ENCODE peak calls at places on chromosome 5, in eight cellular contexts. J is NCI-H446 treated with DMSO at 0.1 percent for 48 hours; H is A549; Z is hippocampal formation; K is stimulated activated CD4-positive, alpha-beta T cell treated with anti-CD3 and anti-CD28 coated beads, TNF-alpha, amount 100 ng/mL, for 48 hours; U is C1 segment of cervical spinal cord; O is amygdala; P is skeletal muscle cell. I is an unnamed sample.

GRCh38 chr5:123170816-123171345 is 81.8 kb downstream of the PRDM6 start:
- DNase-seq in J (no peak), H (no peak), Z (no peak), K (no peak), U (no peak), O (no peak), P (no peak), I (no peak)

GRCh38 chr5:59621477-59621876 is 272.0 kb downstream of the PDE4D start:
- DNase-seq in J (no peak), H (no peak), Z (no peak), K (no peak), U (no peak), O (no peak), P (no peak), I (no peak)

GRCh38 chr5:78405820-78406750 is 45.7 kb downstream of the SCAMP1 start:
- DNase-seq in J (no peak), H (peak; percentile 54), Z (no peak), K (no peak), U (no peak), O (no peak), P (peak; percentile 4), I (no peak)

GRCh38 chr5:127563133-127563532 is 45.7 kb downstream of the PRRC1 start:
- DNase-seq in J (no peak), H (no peak), Z (no peak), K (no peak), U (no peak), O (no peak), P (no peak), I (no peak)

GRCh38 chr5:96995419-96995818 is 59.5 kb downstream of the LNPEP start:
- DNase-seq in J (no peak), H (no peak), Z (no peak), K (no peak), U (no peak), O (no peak), P (no peak), I (no peak)

GRCh38 chr5:139389701-139390638 is at the start of gene MZB1:
- DNase-seq in J (no peak), H (no peak), Z (no peak), K (peak; percentile 40), U (no peak), O (no peak), P (no peak), I (no peak)

GRCh38 chr5:173334808-173335207 is 6.6 kb upstream of the STC2 start:
- DNase-seq in J (no peak), H (no peak), Z (no peak), K (no peak), U (no peak), O (no peak), P (no peak), I (no peak)

GRCh38 chr5:463952-464351 is 21.0 kb downstream of the EXOC3 start:
- DNase-seq in J (no peak), H (no peak), Z (no peak), K (no peak), U (no peak), O (no peak), P (no peak), I (no peak)

GRCh38 chr5:131538177-131538593 is 96.8 kb downstream of the RAPGEF6 start:
- DNase-seq in J (no peak), H (peak; percentile 40), Z (no peak), K (no peak), U (no peak), O (no peak), P (peak; percentile 39), I (no peak)

GRCh38 chr5:40754381-40755092 is 1.2 kb downstream of the TTC33 start:
- DNase-seq in J (no peak), H (no peak), Z (no peak), K (no peak), U (no peak), O (no peak), P (no peak), I (no peak)

GRCh38 chr5:13217636-13218035 is 726.9 kb downstream of the DNAH5 start:
- DNase-seq in J (no peak), H (no peak), Z (no peak), K (no peak), U (no peak), O (no peak), P (no peak), I (no peak)

GRCh38 chr5:115098041-115098702 is 71.5 kb downstream of the TRIM36 start:
- DNase-seq in J (peak; percentile 56), H (peak; percentile 52), Z (peak; percentile 10), K (no peak), U (no peak), O (peak; percentile 17), P (peak; percentile 14), I (no peak)

GRCh38 chr5:173884402-173885053 is 3.6 kb upstream of the CPEB4 start:
- DNase-seq in J (no peak), H (no peak), Z (no peak), K (no peak), U (no peak), O (no peak), P (no peak), I (no peak)

GRCh38 chr5:58751222-58751621 is 168.3 kb downstream of the RAB3C start:
- DNase-seq in J (no peak), H (peak; percentile 13), Z (no peak), K (no peak), U (no peak), O (no peak), P (no peak), I (no peak)

GRCh38 chr5:93874080-93874479 is 132.7 kb upstream of the POU5F2 start:
- DNase-seq in J (no peak), H (no peak), Z (no peak), K (no peak), U (no peak), O (no peak), P (no peak), I (no peak)

GRCh38 chr5:107968465-107968864 is 297.7 kb upstream of the EFNA5 start:
- DNase-seq in J (no peak), H (no peak), Z (no peak), K (no peak), U (no peak), O (no peak), P (no peak), I (no peak)

GRCh38 chr5:111755942-111756353 is 1.0 kb downstream of the NREP start:
- DNase-seq in J (peak; percentile 57), H (no peak), Z (no peak), K (no peak), U (no peak), O (no peak), P (no peak), I (no peak)

GRCh38 chr5:122093415-122093814 is 15.4 kb upstream of the LOX start:
- DNase-seq in J (no peak), H (no peak), Z (no peak), K (no peak), U (no peak), O (no peak), P (peak; percentile 75), I (no peak)

GRCh38 chr5:20572560-20572959 is 584.6 kb upstream of the CDH18 start:
- DNase-seq in J (peak; percentile 49), H (peak; percentile 76), Z (no peak), K (no peak), U (no peak), O (no peak), P (peak; percentile 48), I (no peak)

GRCh38 chr5:131786900-131787692 is 9.7 kb downstream of the FNIP1 start:
- DNase-seq in J (no peak), H (no peak), Z (no peak), K (no peak), U (no peak), O (no peak), P (no peak), I (no peak)

GRCh38 chr5:79020861-79021561 is 35.9 kb upstream of the ARSB start:
- DNase-seq in J (peak; percentile 50), H (peak; percentile 66), Z (peak; percentile 40), K (peak; percentile 11), U (peak; percentile 14), O (peak; percentile 16), P (peak; percentile 33), I (peak; percentile 67)

GRCh38 chr5:96175090-96175489 is 213.4 kb upstream of the ELL2 start:
- DNase-seq in J (no peak), H (peak; percentile 31), Z (no peak), K (no peak), U (no peak), O (no peak), P (no peak), I (no peak)

GRCh38 chr5:6948562-6948961 is 235.3 kb downstream of the TENT4A start:
- DNase-seq in J (no peak), H (no peak), Z (no peak), K (no peak), U (no peak), O (no peak), P (no peak), I (no peak)

GRCh38 chr5:146027746-146028145 is 77.6 kb downstream of the PLAC8L1 start:
- DNase-seq in J (no peak), H (peak; percentile 62), Z (no peak), K (no peak), U (no peak), O (no peak), P (no peak), I (no peak)

GRCh38 chr5:32770444-32770843 is 59.3 kb downstream of the NPR3 start:
- DNase-seq in J (no peak), H (no peak), Z (no peak), K (no peak), U (no peak), O (no peak), P (no peak), I (no peak)

GRCh38 chr5:87541668-87542067 is 128.9 kb upstream of the CCNH start:
- DNase-seq in J (no peak), H (no peak), Z (no peak), K (no peak), U (no peak), O (no peak), P (no peak), I (no peak)

GRCh38 chr5:43303242-43303641 is 10.0 kb downstream of the HMGCS1 start:
- DNase-seq in J (no peak), H (no peak), Z (no peak), K (no peak), U (no peak), O (no peak), P (no peak), I (no peak)

GRCh38 chr5:39503148-39503547 is 78.4 kb upstream of the DAB2 start:
- DNase-seq in J (no peak), H (no peak), Z (no peak), K (no peak), U (no peak), O (no peak), P (no peak), I (no peak)

GRCh38 chr5:116300016-116300601 is 215.3 kb downstream of the COMMD10 start:
- DNase-seq in J (no peak), H (no peak), Z (no peak), K (no peak), U (no peak), O (no peak), P (peak; percentile 41), I (no peak)

GRCh38 chr5:62594364-62594984 is 15.9 kb downstream of the LRRC70 start:
- DNase-seq in J (no peak), H (no peak), Z (no peak), K (no peak), U (no peak), O (no peak), P (no peak), I (no peak)

GRCh38 chr5:77129386-77129785 is 42.3 kb upstream of the ZBED3 start:
- DNase-seq in J (peak; percentile 65), H (peak; percentile 47), Z (peak; percentile 14), K (no peak), U (peak; percentile 3), O (no peak), P (no peak), I (peak; percentile 61)

GRCh38 chr5:142501890-142502289 is 177.1 kb upstream of the SPRY4 start:
- DNase-seq in J (no peak), H (no peak), Z (no peak), K (no peak), U (no peak), O (no peak), P (no peak), I (no peak)

GRCh38 chr5:10987881-10988504 is 227.0 kb upstream of the DAP start:
- DNase-seq in J (no peak), H (peak; percentile 56), Z (peak; percentile 27), K (peak; percentile 65), U (peak; percentile 31), O (peak; percentile 35), P (no peak), I (peak; percentile 90)

GRCh38 chr5:116574682-116575634 is at the start of gene SEMA6A:
- DNase-seq in J (peak; percentile 84), H (peak; percentile 82), Z (peak; percentile 87), K (peak; percentile 63), U (peak; percentile 89), O (peak; percentile 90), P (peak; percentile 69), I (peak; percentile 98)